ENCODE peak calls at places on chromosomes 6 and 20, in seven cellular contexts. One of them, this sample, is unnamed.

GRCh38 chr6:97394160-97394748 is 111.2 kb upstream of the MMS22L start:
- DNase-seq in GM12864: peak
- DNase-seq in fibroblast of lung: peak
- DNase-seq in HFF-Myc: peak
- DNase-seq in GM23338: peak
- DNase-seq in cardiac fibroblast: peak
- DNase-seq in endothelial cell: peak
- DNase-seq in this sample: peak

GRCh38 chr6:24489881-24490280 is 503 bp upstream of the GPLD1 start:
- DNase-seq in GM12864: no peak
- DNase-seq in endothelial cell: no peak
- DNase-seq in fibroblast of lung: no peak
- DNase-seq in HFF-Myc: no peak
- DNase-seq in GM23338: no peak
- DNase-seq in cardiac fibroblast: peak
- DNase-seq in this sample: no peak

GRCh38 chr20:10002871-10003270 is 31.9 kb upstream of the ANKEF1 start:
- DNase-seq in endothelial cell: no peak
- DNase-seq in GM12864: no peak
- DNase-seq in GM23338: no peak
- DNase-seq in cardiac fibroblast: no peak
- DNase-seq in fibroblast of lung: no peak
- DNase-seq in HFF-Myc: no peak
- DNase-seq in this sample: no peak

GRCh38 chr6:38580030-38580429 is 59.7 kb downstream of the BTBD9 start:
- DNase-seq in GM12864: no peak
- DNase-seq in HFF-Myc: no peak
- DNase-seq in endothelial cell: no peak
- DNase-seq in GM23338: no peak
- DNase-seq in fibroblast of lung: no peak
- DNase-seq in cardiac fibroblast: no peak
- DNase-seq in this sample: no peak

GRCh38 chr20:44123251-44123650 is 63.7 kb downstream of the JPH2 start:
- DNase-seq in endothelial cell: no peak
- DNase-seq in HFF-Myc: no peak
- DNase-seq in fibroblast of lung: no peak
- DNase-seq in GM23338: no peak
- DNase-seq in cardiac fibroblast: no peak
- DNase-seq in GM12864: no peak
- DNase-seq in this sample: no peak

GRCh38 chr20:59006167-59006863 is 739 bp downstream of the CTSZ start:
- DNase-seq in cardiac fibroblast: no peak
- DNase-seq in endothelial cell: no peak
- DNase-seq in GM12864: no peak
- DNase-seq in HFF-Myc: no peak
- DNase-seq in fibroblast of lung: no peak
- DNase-seq in GM23338: peak
- DNase-seq in this sample: peak

GRCh38 chr6:1856381-1856780 is 246.7 kb downstream of the FOXC1 start:
- DNase-seq in HFF-Myc: peak
- DNase-seq in endothelial cell: no peak
- DNase-seq in cardiac fibroblast: peak
- DNase-seq in GM12864: peak
- DNase-seq in fibroblast of lung: peak
- DNase-seq in GM23338: no peak
- DNase-seq in this sample: peak

GRCh38 chr6:79438015-79438414 is 99.2 kb downstream of the LCA5 start:
- DNase-seq in cardiac fibroblast: peak
- DNase-seq in GM12864: no peak
- DNase-seq in GM23338: no peak
- DNase-seq in fibroblast of lung: peak
- DNase-seq in HFF-Myc: no peak
- DNase-seq in endothelial cell: no peak
- DNase-seq in this sample: no peak

GRCh38 chr6:36621371-36621855 is 27.3 kb downstream of the SRSF3 start:
- DNase-seq in cardiac fibroblast: no peak
- DNase-seq in GM23338: no peak
- DNase-seq in endothelial cell: no peak
- DNase-seq in fibroblast of lung: no peak
- DNase-seq in HFF-Myc: no peak
- DNase-seq in GM12864: no peak
- DNase-seq in this sample: no peak

GRCh38 chr20:34634392-34634791 is 42.5 kb downstream of the PIGU start:
- DNase-seq in fibroblast of lung: no peak
- DNase-seq in GM12864: no peak
- DNase-seq in HFF-Myc: no peak
- DNase-seq in cardiac fibroblast: no peak
- DNase-seq in GM23338: no peak
- DNase-seq in endothelial cell: no peak
- DNase-seq in this sample: no peak

GRCh38 chr6:90885611-90886056 is 298.8 kb upstream of the MAP3K7 start:
- DNase-seq in cardiac fibroblast: no peak
- DNase-seq in GM23338: no peak
- DNase-seq in GM12864: no peak
- DNase-seq in fibroblast of lung: no peak
- DNase-seq in endothelial cell: no peak
- DNase-seq in HFF-Myc: no peak
- DNase-seq in this sample: no peak

GRCh38 chr20:39871013-39871412 is 818.0 kb downstream of the MAFB start:
- DNase-seq in GM12864: no peak
- DNase-seq in endothelial cell: no peak
- DNase-seq in GM23338: no peak
- DNase-seq in fibroblast of lung: no peak
- DNase-seq in HFF-Myc: no peak
- DNase-seq in cardiac fibroblast: no peak
- DNase-seq in this sample: no peak

GRCh38 chr6:114355300-114355699 is 12.5 kb upstream of the HS3ST5 start:
- DNase-seq in endothelial cell: no peak
- DNase-seq in fibroblast of lung: no peak
- DNase-seq in cardiac fibroblast: no peak
- DNase-seq in GM12864: no peak
- DNase-seq in GM23338: no peak
- DNase-seq in HFF-Myc: no peak
- DNase-seq in this sample: no peak

GRCh38 chr20:25275813-25276532 is 28.1 kb downstream of the PYGB start:
- DNase-seq in fibroblast of lung: no peak
- DNase-seq in HFF-Myc: no peak
- DNase-seq in endothelial cell: no peak
- DNase-seq in cardiac fibroblast: no peak
- DNase-seq in GM23338: no peak
- DNase-seq in GM12864: no peak
- DNase-seq in this sample: no peak

GRCh38 chr6:163930012-163930411 is 515.5 kb downstream of the QKI start:
- DNase-seq in cardiac fibroblast: no peak
- DNase-seq in fibroblast of lung: no peak
- DNase-seq in endothelial cell: no peak
- DNase-seq in GM23338: no peak
- DNase-seq in GM12864: no peak
- DNase-seq in HFF-Myc: no peak
- DNase-seq in this sample: no peak

GRCh38 chr20:19817017-19817416 is 59.0 kb downstream of the RIN2 start:
- DNase-seq in GM12864: no peak
- DNase-seq in HFF-Myc: peak
- DNase-seq in cardiac fibroblast: peak
- DNase-seq in GM23338: no peak
- DNase-seq in endothelial cell: no peak
- DNase-seq in fibroblast of lung: peak
- DNase-seq in this sample: no peak

GRCh38 chr6:167742719-167743303 is 83.9 kb upstream of the AFDN start:
- DNase-seq in GM23338: peak
- DNase-seq in HFF-Myc: no peak
- DNase-seq in fibroblast of lung: no peak
- DNase-seq in cardiac fibroblast: peak
- DNase-seq in endothelial cell: no peak
- DNase-seq in GM12864: no peak
- DNase-seq in this sample: no peak

DNA sequence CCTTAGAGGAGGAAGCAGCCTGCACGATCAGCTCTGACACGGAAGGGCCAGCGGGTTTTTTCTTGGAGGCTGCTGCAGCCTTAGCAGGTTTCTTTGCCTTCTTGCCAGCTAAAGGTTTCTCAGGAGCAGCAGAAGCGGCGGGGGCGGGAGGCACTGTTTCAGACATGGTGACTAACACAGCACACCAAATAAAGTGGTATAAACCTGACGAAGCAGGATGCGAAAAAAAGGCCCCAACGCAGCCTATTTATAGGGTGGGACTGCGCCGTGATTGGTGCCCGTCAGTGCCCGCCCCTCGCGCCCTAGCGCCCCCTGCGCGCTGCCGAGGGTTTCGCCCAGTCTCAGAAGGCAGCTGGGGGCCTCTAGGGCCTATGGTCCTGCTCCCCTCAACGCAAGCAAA is 55.0 kb downstream of the TRIM38 start:
- DNase-seq in HFF-Myc: peak
- DNase-seq in GM23338: peak
- DNase-seq in cardiac fibroblast: peak
- DNase-seq in endothelial cell: peak
- DNase-seq in fibroblast of lung: peak
- DNase-seq in GM12864: peak
- DNase-seq in this sample: peak
- TF ChIP-seq CTCF in HFF-Myc: peak
- TF ChIP-seq CTCF in GM23338: peak
- TF ChIP-seq CTCF in cardiac fibroblast: peak
- TF ChIP-seq CTCF in endothelial cell: no peak
- TF ChIP-seq CTCF in fibroblast of lung: peak
- TF ChIP-seq CTCF in GM12864: peak
- TF ChIP-seq CTCF in this sample: peak

DNA sequence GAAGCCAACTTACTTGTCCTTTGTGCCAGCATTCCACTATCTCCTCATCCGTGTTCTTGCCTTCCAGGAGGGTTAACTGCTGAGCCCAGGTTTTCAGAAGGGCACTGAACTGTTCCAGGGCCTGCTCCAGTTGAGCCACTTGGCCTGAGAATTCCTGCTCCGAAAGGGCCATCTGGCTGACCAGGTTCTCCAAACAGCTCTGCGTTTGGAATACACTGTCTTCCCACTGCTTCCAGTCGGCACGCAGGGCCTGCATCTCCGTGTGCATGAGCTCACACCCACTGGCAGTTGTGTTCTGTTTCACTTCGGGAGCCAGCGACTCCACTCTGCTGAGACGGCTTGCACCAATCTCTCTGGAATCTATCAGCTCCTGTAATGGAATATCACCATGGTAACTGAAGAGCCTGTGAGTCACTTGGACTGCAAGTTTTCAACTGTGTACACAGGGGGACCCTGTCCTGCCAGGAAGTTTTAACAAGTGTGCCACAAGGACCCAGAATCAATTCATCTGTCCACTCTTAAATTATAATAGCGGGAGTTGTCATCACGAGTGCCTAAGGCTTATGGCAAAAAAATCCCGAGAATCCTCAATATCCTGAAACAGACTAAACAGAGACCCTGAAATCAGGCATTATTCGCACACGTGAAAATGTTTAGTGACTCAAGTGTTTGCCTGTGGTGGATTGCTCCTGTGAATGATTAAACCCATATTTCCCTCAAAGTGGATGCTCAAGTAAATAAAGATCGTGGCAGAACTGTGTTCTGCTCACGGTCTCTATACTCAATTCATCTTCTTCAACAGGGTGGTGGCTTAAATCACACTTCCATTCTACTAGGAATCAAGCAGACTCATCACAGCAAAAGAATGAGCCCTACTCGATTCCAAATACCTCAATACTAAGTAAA is 255.9 kb downstream of the SYNE1 start:
- DNase-seq in endothelial cell: peak
- DNase-seq in GM12864: no peak
- DNase-seq in fibroblast of lung: peak
- DNase-seq in cardiac fibroblast: peak
- DNase-seq in HFF-Myc: peak
- DNase-seq in GM23338: no peak
- DNase-seq in this sample: no peak
- TF ChIP-seq CTCF in endothelial cell: no peak
- TF ChIP-seq CTCF in GM12864: no peak
- TF ChIP-seq CTCF in fibroblast of lung: no peak
- TF ChIP-seq CTCF in cardiac fibroblast: no peak
- TF ChIP-seq CTCF in HFF-Myc: no peak
- TF ChIP-seq CTCF in GM23338: no peak
- TF ChIP-seq CTCF in this sample: no peak

GRCh38 chr6:50610562-50610961 is 102.8 kb upstream of the TFAP2D start:
- DNase-seq in GM23338: peak
- DNase-seq in endothelial cell: no peak
- DNase-seq in GM12864: no peak
- DNase-seq in cardiac fibroblast: no peak
- DNase-seq in fibroblast of lung: peak
- DNase-seq in HFF-Myc: no peak
- DNase-seq in this sample: no peak
- TF ChIP-seq CTCF in GM23338: no peak
- TF ChIP-seq CTCF in endothelial cell: peak
- TF ChIP-seq CTCF in GM12864: no peak
- TF ChIP-seq CTCF in cardiac fibroblast: no peak
- TF ChIP-seq CTCF in fibroblast of lung: no peak
- TF ChIP-seq CTCF in HFF-Myc: no peak
- TF ChIP-seq CTCF in this sample: no peak

GRCh38 chr20:60246751-60247150 is 288.5 kb downstream of the CDH26 start:
- DNase-seq in HFF-Myc: no peak
- DNase-seq in cardiac fibroblast: no peak
- DNase-seq in GM23338: no peak
- DNase-seq in endothelial cell: no peak
- DNase-seq in fibroblast of lung: no peak
- DNase-seq in GM12864: no peak
- DNase-seq in this sample: no peak

GRCh38 chr20:60240986-60241385 is 282.8 kb downstream of the CDH26 start:
- DNase-seq in GM12864: no peak
- DNase-seq in GM23338: no peak
- DNase-seq in HFF-Myc: no peak
- DNase-seq in endothelial cell: no peak
- DNase-seq in fibroblast of lung: no peak
- DNase-seq in cardiac fibroblast: no peak
- DNase-seq in this sample: no peak

GRCh38 chr20:60244373-60245146 is 286.3 kb downstream of the CDH26 start:
- DNase-seq in GM23338: no peak
- DNase-seq in HFF-Myc: no peak
- DNase-seq in cardiac fibroblast: no peak
- DNase-seq in endothelial cell: no peak
- DNase-seq in GM12864: no peak
- DNase-seq in fibroblast of lung: no peak
- DNase-seq in this sample: no peak

GRCh38 chr20:60239981-60240380 is 281.8 kb downstream of the CDH26 start:
- DNase-seq in HFF-Myc: no peak
- DNase-seq in fibroblast of lung: no peak
- DNase-seq in endothelial cell: no peak
- DNase-seq in GM12864: no peak
- DNase-seq in cardiac fibroblast: no peak
- DNase-seq in GM23338: no peak
- DNase-seq in this sample: no peak

DNA sequence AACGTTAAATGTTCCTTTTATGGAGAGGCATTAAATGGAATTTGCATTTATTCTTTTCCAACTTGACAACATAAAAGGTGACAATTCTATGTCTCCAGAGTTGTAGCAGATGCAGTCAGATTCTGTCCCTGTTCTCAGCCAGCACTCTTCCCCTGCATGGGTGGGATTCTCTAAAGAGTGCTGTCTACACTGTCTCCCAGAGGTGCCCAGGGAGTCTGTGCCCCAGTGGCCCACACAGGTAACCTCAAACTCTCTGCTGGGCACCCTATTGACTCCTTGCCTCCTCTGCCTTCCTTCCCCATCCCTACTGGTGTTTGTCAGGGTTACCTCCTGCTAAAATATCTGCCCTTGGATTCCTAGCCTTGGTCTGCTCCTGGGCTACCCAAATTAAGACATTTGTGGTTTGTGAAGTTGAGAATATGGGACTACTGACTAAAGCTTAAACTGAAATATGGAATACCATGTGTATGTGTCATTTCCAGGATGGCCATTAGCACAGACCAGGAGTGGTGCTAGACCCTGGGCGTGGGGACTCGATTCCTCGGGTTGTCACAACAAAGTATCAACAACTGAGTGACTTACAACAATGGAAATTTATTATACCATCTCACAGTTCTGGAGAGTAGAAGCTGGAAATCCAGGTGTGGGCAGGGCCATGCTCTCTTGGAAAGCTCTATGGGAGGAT is 284.8 kb downstream of the CDH26 start:
- DNase-seq in endothelial cell: no peak
- DNase-seq in GM12864: no peak
- DNase-seq in HFF-Myc: no peak
- DNase-seq in GM23338: no peak
- DNase-seq in fibroblast of lung: no peak
- DNase-seq in cardiac fibroblast: no peak
- DNase-seq in this sample: no peak
- TF ChIP-seq CTCF in endothelial cell: no peak
- TF ChIP-seq CTCF in GM12864: no peak
- TF ChIP-seq CTCF in HFF-Myc: no peak
- TF ChIP-seq CTCF in GM23338: no peak
- TF ChIP-seq CTCF in fibroblast of lung: no peak
- TF ChIP-seq CTCF in cardiac fibroblast: no peak
- TF ChIP-seq CTCF in this sample: no peak

This sample was measured in GM20000.